ENCODE peak calls at places on chromosome 1, in ten cellular contexts. E is sigmoid colon, Z is ascending aorta, H is left lung, K is BE2C, R is keratinocyte, M is psoas muscle, G is transverse colon, V is fibroblast of lung, I is pancreas. D is an unnamed sample. For H3K36me3, the result is how much of the 10 kb centered on the place peaks cover.

GRCh38 chr1:62784509-62785365 is 805 bp downstream of the ATG4C start:
- DNase-seq in E (no peak), Z (no peak), H (no peak), K (no peak), R (no peak), M (no peak), G (no peak), V (no peak), I (no peak), D (no peak)

GRCh38 chr1:41349361-41350054 is 11.7 kb upstream of the FOXO6 start:
- DNase-seq in E (no peak), Z (no peak), H (no peak), K (no peak), R (no peak), M (no peak), G (no peak), V (no peak), I (no peak), D (no peak)

GRCh38 chr1:155277896-155278688 is 829 bp downstream of the HCN3 start:
- DNase-seq in E (peak), Z (no peak), H (peak), K (peak), R (no peak), M (peak), G (peak), V (peak), I (peak), D (no peak)

GRCh38 chr1:99702221-99702620 is 56.3 kb downstream of the PALMD start:
- DNase-seq in E (no peak), Z (no peak), H (no peak), K (no peak), R (no peak), M (no peak), G (no peak), V (peak), I (no peak), D (no peak)

GRCh38 chr1:155648207-155649147 is 38.5 kb downstream of the MSTO1 start:
- DNase-seq in E (no peak), Z (no peak), H (no peak), K (no peak), R (peak), M (no peak), G (no peak), V (peak), I (peak), D (peak)

GRCh38 chr1:57512386-57512785 is 88.5 kb upstream of the DAB1 start:
- DNase-seq in E (no peak), Z (no peak), H (no peak), K (no peak), R (no peak), M (no peak), G (no peak), V (no peak), I (no peak), D (no peak)

GRCh38 chr1:88529581-88529980 is 154.5 kb upstream of the PKN2 start:
- DNase-seq in E (no peak), Z (no peak), H (no peak), K (no peak), R (no peak), M (no peak), G (no peak), V (no peak), I (no peak), D (no peak)

GRCh38 chr1:8293641-8294169 is 24.2 kb upstream of the SLC45A1 start:
- DNase-seq in E (no peak), Z (no peak), H (no peak), K (no peak), R (no peak), M (no peak), G (no peak), V (no peak), I (no peak), D (no peak)

GRCh38 chr1:27099154-27099903 is 55.6 kb downstream of the SLC9A1 start:
- DNase-seq in E (no peak), Z (peak), H (no peak), K (peak), R (no peak), M (peak), G (peak), V (peak), I (no peak), D (no peak)

GRCh38 chr1:181088079-181089016 is at the start of gene IER5:
- DNase-seq in E (peak), Z (peak), H (peak), K (peak), R (peak), M (peak), G (peak), V (peak), I (peak), D (no peak)

GRCh38 chr1:21638531-21639341 is 30.4 kb downstream of the RAP1GAP start:
- DNase-seq in E (no peak), Z (no peak), H (no peak), K (no peak), R (peak), M (no peak), G (no peak), V (peak), I (peak), D (peak)

GRCh38 chr1:11654571-11655262 is at the start of gene FBXO44:
- DNase-seq in E (peak), Z (no peak), H (peak), K (no peak), R (no peak), M (peak), G (peak), V (no peak), I (peak), D (no peak)

GRCh38 chr1:10958614-10959013 is 53.8 kb upstream of the TARDBP start:
- DNase-seq in E (no peak), Z (no peak), H (no peak), K (no peak), R (no peak), M (no peak), G (no peak), V (no peak), I (no peak), D (no peak)

GRCh38 chr1:24704411-24705259 is 40.6 kb upstream of the CLIC4 start:
- DNase-seq in E (no peak), Z (no peak), H (no peak), K (no peak), R (peak), M (no peak), G (no peak), V (peak), I (no peak), D (peak)

GRCh38 chr1:43285269-43285986 is at the start of gene C1orf210:
- DNase-seq in E (peak), Z (no peak), H (peak), K (no peak), R (peak), M (no peak), G (peak), V (no peak), I (peak), D (no peak)

GRCh38 chr1:176934370-176934769 is 230.1 kb downstream of the ASTN1 start:
- DNase-seq in E (no peak), Z (no peak), H (no peak), K (no peak), R (no peak), M (no peak), G (no peak), V (no peak), I (no peak), D (no peak)

GRCh38 chr1:176931526-176931925 is 233.0 kb downstream of the ASTN1 start:
- DNase-seq in E (no peak), Z (no peak), H (no peak), K (no peak), R (no peak), M (no peak), G (no peak), V (no peak), I (no peak), D (no peak)

GRCh38 chr1:176938375-176938774 is 226.1 kb downstream of the ASTN1 start:
- DNase-seq in E (no peak), Z (no peak), H (no peak), K (no peak), R (no peak), M (no peak), G (no peak), V (no peak), I (no peak), D (no peak)

DNA sequence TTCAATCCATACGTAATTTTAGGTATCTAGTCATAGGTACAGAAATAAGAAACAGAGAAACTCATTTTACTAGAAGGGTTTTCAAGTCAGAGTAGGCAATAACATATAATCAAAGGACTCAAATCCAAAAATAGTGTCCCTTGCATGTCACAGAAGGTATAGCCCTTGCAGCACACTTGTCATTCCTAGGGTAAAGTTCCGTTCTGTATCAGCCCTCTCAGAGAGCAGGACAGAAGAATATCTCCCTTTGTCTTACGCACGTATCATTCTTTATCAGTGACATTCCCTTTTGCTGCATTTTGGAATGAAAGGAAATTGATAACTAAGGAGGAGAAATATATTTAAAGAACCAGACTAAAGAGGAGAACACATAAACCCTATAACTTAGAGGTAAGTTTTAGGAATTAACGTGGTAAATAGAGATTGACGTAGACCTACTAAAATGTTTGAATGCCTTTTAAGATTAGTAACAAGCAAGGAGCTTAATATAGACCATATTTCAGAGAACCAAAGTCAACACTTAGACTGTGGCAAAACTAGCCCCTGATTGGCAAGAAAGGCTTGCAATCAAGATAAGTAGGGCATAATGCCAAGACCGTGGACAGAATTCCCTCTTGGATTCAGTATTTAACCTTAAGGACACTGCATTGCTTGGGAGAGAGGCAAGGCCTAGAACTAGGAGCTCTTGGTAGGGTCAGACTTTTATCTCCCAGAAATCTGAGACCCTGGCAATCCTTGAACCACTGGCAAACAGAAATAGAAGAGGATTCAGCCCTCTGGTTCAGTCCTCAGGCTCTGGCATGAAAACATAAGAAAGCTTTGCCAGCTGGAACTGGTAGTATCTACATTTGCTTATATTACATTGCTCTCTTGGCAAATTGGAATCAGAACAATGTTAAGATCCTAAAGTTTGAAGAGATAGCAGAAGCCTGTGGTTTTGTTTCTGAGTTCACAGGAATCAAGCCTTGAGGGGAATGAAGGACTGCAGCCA is 232.1 kb downstream of the ASTN1 start:
- DNase-seq in E (no peak), Z (no peak), H (no peak), K (no peak), R (no peak), M (no peak), G (no peak), V (peak), I (peak), D (no peak)
- H3K4me3 ChIP-seq in E (no peak), Z (peak), H (no peak), K (no peak), R (no peak), M (no peak), G (no peak), V (no peak), I (no peak), D (no peak)

GRCh38 chr1:6727535-6727934 is 25.9 kb upstream of the DNAJC11 start:
- DNase-seq in E (no peak), Z (no peak), H (no peak), K (peak), R (peak), M (peak), G (peak), V (peak), I (peak), D (no peak)
- TF ChIP-seq CTCF in E (peak), Z (peak), H (peak), K (peak), R (peak), M (peak), G (peak), V (peak), I (peak), D (peak)

GRCh38 chr1:55055084-55055882 is 15.9 kb downstream of the PCSK9 start:
- DNase-seq in E (no peak), Z (no peak), H (no peak), K (no peak), R (no peak), M (no peak), G (no peak), V (no peak), I (no peak), D (no peak)
- H3K36me3 ChIP-seq in E (under half), Z (under half), H (under half), K (under half), R (half or more), M (under half), G (under half), V (under half), I (under half), D (under half)

GRCh38 chr1:157803851-157804250 is 16.1 kb downstream of the FCRL1 start:
- DNase-seq in E (no peak), Z (no peak), H (no peak), K (no peak), R (no peak), M (no peak), G (peak), V (no peak), I (no peak), D (no peak)

DNA sequence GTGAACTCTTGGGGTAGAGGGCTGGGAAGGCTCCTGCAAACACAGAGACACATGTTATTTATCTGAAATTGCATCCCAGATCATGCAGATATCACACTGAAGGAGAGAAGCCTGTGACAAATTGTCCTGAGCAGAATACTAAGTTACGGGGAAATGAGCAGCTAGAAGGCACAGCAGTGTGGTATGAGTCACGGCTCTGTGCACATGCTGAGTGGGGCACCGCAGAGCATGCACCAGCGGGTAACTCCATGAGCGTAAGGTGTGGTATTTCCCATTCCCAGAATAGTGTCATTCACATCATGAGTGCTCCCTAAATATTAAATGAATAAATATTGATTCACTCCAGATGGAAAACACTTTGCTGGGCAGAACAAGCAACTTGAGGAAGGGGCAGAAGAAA is 21.3 kb upstream of the FCRL2 start:
- DNase-seq in E (no peak), Z (no peak), H (peak), K (no peak), R (peak), M (no peak), G (no peak), V (no peak), I (no peak), D (peak)
- H3K4me3 ChIP-seq in E (no peak), Z (no peak), H (no peak), K (no peak), R (no peak), M (no peak), G (no peak), V (no peak), I (no peak), D (no peak)

GRCh38 chr1:230139306-230139705 is 72.3 kb downstream of the GALNT2 start:
- DNase-seq in E (no peak), Z (no peak), H (no peak), K (no peak), R (no peak), M (no peak), G (no peak), V (no peak), I (no peak), D (no peak)

GRCh38 chr1:230137328-230137815 is 70.3 kb downstream of the GALNT2 start:
- DNase-seq in E (no peak), Z (no peak), H (no peak), K (no peak), R (no peak), M (no peak), G (no peak), V (no peak), I (no peak), D (no peak)

GRCh38 chr1:230139741-230140140 is 72.7 kb downstream of the GALNT2 start:
- DNase-seq in E (no peak), Z (no peak), H (no peak), K (no peak), R (no peak), M (no peak), G (no peak), V (no peak), I (no peak), D (no peak)

GRCh38 chr1:230140221-230141001 is 73.4 kb downstream of the GALNT2 start:
- DNase-seq in E (peak), Z (no peak), H (no peak), K (no peak), R (no peak), M (peak), G (peak), V (peak), I (no peak), D (no peak)

GRCh38 chr1:230138561-230139239 is 71.7 kb downstream of the GALNT2 start:
- DNase-seq in E (no peak), Z (no peak), H (no peak), K (no peak), R (no peak), M (no peak), G (no peak), V (no peak), I (no peak), D (no peak)
- TF ChIP-seq CTCF in E (no peak), Z (no peak), H (no peak), K (no peak), R (no peak), M (no peak), G (no peak), V (no peak), I (no peak), D (no peak)

GRCh38 chr1:25813071-25813733 is 6.6 kb upstream of the MTFR1L start:
- DNase-seq in E (no peak), Z (no peak), H (no peak), K (no peak), R (no peak), M (no peak), G (no peak), V (no peak), I (no peak), D (no peak)
- H3K36me3 ChIP-seq in E (under half), Z (half or more), H (half or more), K (under half), R (under half), M (under half), G (under half), V (under half), I (under half), D (under half)

D was measured in kidney epithelial cell.